ENCODE peak calls at places on chromosome 2, in nine cellular contexts. One of them, this sample, is unnamed.

GRCh38 chr2:36663851-36664715 is 32.4 kb upstream of the VIT start:
- DNase-seq in fibroblast of lung: peak; percentile 85
- DNase-seq in keratinocyte: peak; percentile 26
- DNase-seq in hepatocyte: peak; percentile 75
- DNase-seq in PC-3: peak; percentile 76
- DNase-seq in DND-41: peak; percentile 9
- DNase-seq in H1: no peak
- DNase-seq in astrocyte: peak; percentile 41
- DNase-seq in mammary epithelial cell: peak; percentile 49
- DNase-seq in this sample: peak; percentile 88

GRCh38 chr2:12730265-12730664 is 13.5 kb downstream of the TRIB2 start:
- DNase-seq in fibroblast of lung: no peak
- DNase-seq in keratinocyte: no peak
- DNase-seq in hepatocyte: no peak
- DNase-seq in PC-3: no peak
- DNase-seq in DND-41: no peak
- DNase-seq in H1: no peak
- DNase-seq in astrocyte: no peak
- DNase-seq in mammary epithelial cell: no peak
- DNase-seq in this sample: no peak

GRCh38 chr2:40341198-40341597 is 110.7 kb downstream of the SLC8A1 start:
- DNase-seq in fibroblast of lung: no peak
- DNase-seq in keratinocyte: no peak
- DNase-seq in hepatocyte: no peak
- DNase-seq in PC-3: peak; percentile 16
- DNase-seq in DND-41: no peak
- DNase-seq in H1: no peak
- DNase-seq in astrocyte: no peak
- DNase-seq in mammary epithelial cell: no peak
- DNase-seq in this sample: no peak

GRCh38 chr2:225040862-225041209 is 1.4 kb downstream of the DOCK10 start:
- DNase-seq in fibroblast of lung: peak; percentile 22
- DNase-seq in keratinocyte: no peak
- DNase-seq in hepatocyte: no peak
- DNase-seq in PC-3: peak; percentile 13
- DNase-seq in DND-41: peak; percentile 18
- DNase-seq in H1: no peak
- DNase-seq in astrocyte: no peak
- DNase-seq in mammary epithelial cell: no peak
- DNase-seq in this sample: peak; percentile 3

GRCh38 chr2:3951131-3951954 is 248.0 kb downstream of the DCDC2C start:
- DNase-seq in fibroblast of lung: no peak
- DNase-seq in keratinocyte: no peak
- DNase-seq in hepatocyte: no peak
- DNase-seq in PC-3: no peak
- DNase-seq in DND-41: no peak
- DNase-seq in H1: no peak
- DNase-seq in astrocyte: no peak
- DNase-seq in mammary epithelial cell: no peak
- DNase-seq in this sample: no peak

GRCh38 chr2:55025082-55025481 is 25.2 kb downstream of the RTN4 start:
- DNase-seq in fibroblast of lung: no peak
- DNase-seq in keratinocyte: no peak
- DNase-seq in hepatocyte: no peak
- DNase-seq in PC-3: no peak
- DNase-seq in DND-41: no peak
- DNase-seq in H1: no peak
- DNase-seq in astrocyte: no peak
- DNase-seq in mammary epithelial cell: no peak
- DNase-seq in this sample: no peak

GRCh38 chr2:222952204-222952603 is 91.4 kb downstream of the ACSL3 start:
- DNase-seq in fibroblast of lung: no peak
- DNase-seq in keratinocyte: no peak
- DNase-seq in hepatocyte: no peak
- DNase-seq in PC-3: no peak
- DNase-seq in DND-41: no peak
- DNase-seq in H1: no peak
- DNase-seq in astrocyte: no peak
- DNase-seq in mammary epithelial cell: no peak
- DNase-seq in this sample: no peak

GRCh38 chr2:186695081-186695756 is 1.4 kb downstream of the FAM171B start:
- DNase-seq in fibroblast of lung: peak; percentile 66
- DNase-seq in keratinocyte: no peak
- DNase-seq in hepatocyte: no peak
- DNase-seq in PC-3: peak; percentile 7
- DNase-seq in DND-41: no peak
- DNase-seq in H1: no peak
- DNase-seq in astrocyte: peak; percentile 67
- DNase-seq in mammary epithelial cell: peak; percentile 51
- DNase-seq in this sample: no peak

GRCh38 chr2:188378551-188378950 is 86.9 kb downstream of the GULP1 start:
- DNase-seq in fibroblast of lung: peak; percentile 15
- DNase-seq in keratinocyte: no peak
- DNase-seq in hepatocyte: no peak
- DNase-seq in PC-3: no peak
- DNase-seq in DND-41: no peak
- DNase-seq in H1: no peak
- DNase-seq in astrocyte: no peak
- DNase-seq in mammary epithelial cell: no peak
- DNase-seq in this sample: no peak

DNA sequence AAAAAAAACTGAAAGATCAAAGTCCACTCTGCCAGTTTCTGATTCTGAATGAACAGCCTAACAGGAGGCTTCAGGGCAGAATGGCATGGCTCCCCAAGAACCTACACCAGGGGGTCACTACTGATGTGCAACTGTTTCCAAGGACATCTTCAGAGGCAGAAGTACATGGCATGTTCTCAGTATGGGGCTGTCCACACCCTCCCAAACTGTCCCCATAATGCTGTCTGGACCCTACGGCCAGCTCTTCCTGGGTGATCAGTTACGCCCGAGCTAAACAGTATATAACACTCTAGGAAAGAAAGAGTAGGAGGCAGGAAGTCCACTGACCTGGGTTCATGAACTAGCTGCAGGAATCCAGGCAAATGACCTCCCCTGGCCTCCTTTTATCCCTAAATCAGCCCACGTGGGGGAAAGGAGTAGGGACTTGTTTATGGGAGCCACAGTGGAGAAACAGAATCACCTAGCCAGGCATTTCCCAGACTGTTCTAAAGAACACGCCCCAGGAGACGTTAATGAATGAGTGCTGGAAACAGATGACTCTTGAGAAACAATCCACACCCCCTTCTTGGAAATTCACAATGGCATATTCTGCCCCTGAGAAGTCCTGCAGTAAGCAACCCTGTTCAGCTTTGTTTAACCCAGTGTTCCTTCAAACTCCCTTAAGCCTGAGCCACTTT is 2.5 kb downstream of the TMBIM1 start:
- DNase-seq in fibroblast of lung: peak; percentile 55
- DNase-seq in keratinocyte: no peak
- DNase-seq in hepatocyte: peak; percentile 78
- DNase-seq in PC-3: no peak
- DNase-seq in DND-41: no peak
- DNase-seq in H1: no peak
- DNase-seq in astrocyte: peak; percentile 59
- DNase-seq in mammary epithelial cell: peak; percentile 88
- DNase-seq in this sample: no peak
- H3K4me1 ChIP-seq in fibroblast of lung: peaks cover 35% of the 10 kb centered on the region
- H3K4me1 ChIP-seq in keratinocyte: peaks cover 74% of the 10 kb centered on the region
- H3K4me1 ChIP-seq in hepatocyte: peaks cover 72% of the 10 kb centered on the region
- H3K4me1 ChIP-seq in PC-3: peaks cover 66% of the 10 kb centered on the region
- H3K4me1 ChIP-seq in DND-41: peaks cover 22% of the 10 kb centered on the region
- H3K4me1 ChIP-seq in H1: peaks cover 8% of the 10 kb centered on the region
- H3K4me1 ChIP-seq in astrocyte: peaks cover 56% of the 10 kb centered on the region
- H3K4me1 ChIP-seq in mammary epithelial cell: peaks cover 71% of the 10 kb centered on the region
- H3K4me1 ChIP-seq in this sample: peaks cover 38% of the 10 kb centered on the region

GRCh38 chr2:110983130-110983529 is 137.6 kb upstream of the BCL2L11 start:
- DNase-seq in fibroblast of lung: peak; percentile 60
- DNase-seq in keratinocyte: no peak
- DNase-seq in hepatocyte: no peak
- DNase-seq in PC-3: no peak
- DNase-seq in DND-41: no peak
- DNase-seq in H1: no peak
- DNase-seq in astrocyte: no peak
- DNase-seq in mammary epithelial cell: no peak
- DNase-seq in this sample: no peak

GRCh38 chr2:110979834-110980612 is 140.7 kb upstream of the BCL2L11 start:
- DNase-seq in fibroblast of lung: no peak
- DNase-seq in keratinocyte: no peak
- DNase-seq in hepatocyte: no peak
- DNase-seq in PC-3: peak; percentile 38
- DNase-seq in DND-41: no peak
- DNase-seq in H1: no peak
- DNase-seq in astrocyte: no peak
- DNase-seq in mammary epithelial cell: no peak
- DNase-seq in this sample: no peak

GRCh38 chr2:110978148-110978547 is 142.6 kb upstream of the BCL2L11 start:
- DNase-seq in fibroblast of lung: no peak
- DNase-seq in keratinocyte: no peak
- DNase-seq in hepatocyte: no peak
- DNase-seq in PC-3: no peak
- DNase-seq in DND-41: no peak
- DNase-seq in H1: no peak
- DNase-seq in astrocyte: no peak
- DNase-seq in mammary epithelial cell: no peak
- DNase-seq in this sample: no peak

GRCh38 chr2:110978871-110979833 is 141.6 kb upstream of the BCL2L11 start:
- DNase-seq in fibroblast of lung: no peak
- DNase-seq in keratinocyte: no peak
- DNase-seq in hepatocyte: no peak
- DNase-seq in PC-3: no peak
- DNase-seq in DND-41: no peak
- DNase-seq in H1: no peak
- DNase-seq in astrocyte: no peak
- DNase-seq in mammary epithelial cell: no peak
- DNase-seq in this sample: no peak

GRCh38 chr2:110980613-110981062 is 140.1 kb upstream of the BCL2L11 start:
- DNase-seq in fibroblast of lung: no peak
- DNase-seq in keratinocyte: no peak
- DNase-seq in hepatocyte: no peak
- DNase-seq in PC-3: no peak
- DNase-seq in DND-41: peak; percentile 31
- DNase-seq in H1: no peak
- DNase-seq in astrocyte: no peak
- DNase-seq in mammary epithelial cell: no peak
- DNase-seq in this sample: no peak
- H3K27ac ChIP-seq in fibroblast of lung: no peak overlapping the region
- H3K27ac ChIP-seq in keratinocyte: no peak overlapping the region
- H3K27ac ChIP-seq in hepatocyte: no peak overlapping the region
- H3K27ac ChIP-seq in PC-3: no peak overlapping the region
- H3K27ac ChIP-seq in DND-41: no peak overlapping the region
- H3K27ac ChIP-seq in H1: no peak overlapping the region
- H3K27ac ChIP-seq in astrocyte: no peak overlapping the region
- H3K27ac ChIP-seq in mammary epithelial cell: no peak overlapping the region
- H3K27ac ChIP-seq in this sample: no peak overlapping the region

DNA sequence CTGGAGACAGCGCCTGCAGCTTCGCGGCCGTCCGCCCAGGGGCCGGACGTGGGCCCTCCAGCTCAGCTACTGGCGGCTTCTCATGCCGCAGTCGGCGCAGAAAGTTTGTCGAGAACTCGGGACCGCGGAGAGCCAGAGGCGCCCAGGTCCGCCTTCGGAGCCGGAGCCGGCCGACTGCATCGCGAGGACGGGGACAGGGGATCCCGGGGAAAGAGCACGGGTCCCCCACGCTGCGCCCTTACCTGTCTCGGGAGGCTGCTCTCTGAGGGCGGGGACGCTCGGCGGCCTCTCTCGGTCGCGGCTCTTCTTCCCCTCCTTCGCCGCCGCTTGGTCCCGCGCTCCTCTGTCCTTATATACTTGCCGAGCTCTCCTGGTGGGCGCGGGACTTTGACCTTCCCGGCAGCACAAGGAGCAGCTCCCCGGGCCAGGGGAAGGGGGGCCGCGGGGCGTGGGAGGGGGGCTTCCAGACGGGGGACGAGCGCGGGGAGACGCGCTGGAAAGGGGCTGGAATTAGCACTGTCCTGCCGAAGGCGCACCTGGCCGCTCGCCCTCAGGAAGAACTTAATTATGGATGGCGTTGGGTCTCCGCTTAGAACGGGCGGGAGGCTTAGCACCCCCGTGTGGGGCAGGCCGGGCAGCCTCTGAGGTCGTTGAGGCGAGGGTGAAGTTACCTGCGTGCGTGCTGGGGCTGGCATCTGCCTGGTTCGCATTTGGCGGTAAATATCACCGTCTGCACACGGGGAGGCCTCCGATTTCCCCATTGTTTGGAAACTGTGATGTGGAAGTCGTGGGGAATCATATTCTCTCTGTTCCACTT is at the start of gene POMC:
- DNase-seq in fibroblast of lung: peak; percentile 25
- DNase-seq in keratinocyte: no peak
- DNase-seq in hepatocyte: peak; percentile 58
- DNase-seq in PC-3: no peak
- DNase-seq in DND-41: no peak
- DNase-seq in H1: no peak
- DNase-seq in astrocyte: peak; percentile 31
- DNase-seq in mammary epithelial cell: peak; percentile 3
- DNase-seq in this sample: peak; percentile 23
- TF ChIP-seq EZH2 in fibroblast of lung: peak; percentile 82
- TF ChIP-seq EZH2 in keratinocyte: peak; percentile 38
- TF ChIP-seq EZH2 in hepatocyte: peak; percentile 67
- TF ChIP-seq EZH2 in PC-3: no peak
- TF ChIP-seq EZH2 in DND-41: no peak
- TF ChIP-seq EZH2 in H1: peak; percentile 70
- TF ChIP-seq EZH2 in astrocyte: peak; percentile 81
- TF ChIP-seq EZH2 in mammary epithelial cell: peak; percentile 60
- TF ChIP-seq EZH2 in this sample: peak; percentile 79

GRCh38 chr2:160287476-160287875 is 87.4 kb upstream of the ITGB6 start:
- DNase-seq in fibroblast of lung: peak; percentile 87
- DNase-seq in keratinocyte: no peak
- DNase-seq in hepatocyte: no peak
- DNase-seq in PC-3: no peak
- DNase-seq in DND-41: no peak
- DNase-seq in H1: no peak
- DNase-seq in astrocyte: no peak
- DNase-seq in mammary epithelial cell: no peak
- DNase-seq in this sample: no peak

GRCh38 chr2:160288324-160288723 is 88.3 kb upstream of the ITGB6 start:
- DNase-seq in fibroblast of lung: no peak
- DNase-seq in keratinocyte: no peak
- DNase-seq in hepatocyte: no peak
- DNase-seq in PC-3: no peak
- DNase-seq in DND-41: no peak
- DNase-seq in H1: no peak
- DNase-seq in astrocyte: no peak
- DNase-seq in mammary epithelial cell: peak; percentile 76
- DNase-seq in this sample: no peak

GRCh38 chr2:160291382-160291781 is 91.3 kb upstream of the ITGB6 start:
- DNase-seq in fibroblast of lung: no peak
- DNase-seq in keratinocyte: no peak
- DNase-seq in hepatocyte: no peak
- DNase-seq in PC-3: no peak
- DNase-seq in DND-41: no peak
- DNase-seq in H1: no peak
- DNase-seq in astrocyte: no peak
- DNase-seq in mammary epithelial cell: no peak
- DNase-seq in this sample: no peak

GRCh38 chr2:160290590-160290989 is 90.5 kb upstream of the ITGB6 start:
- DNase-seq in fibroblast of lung: no peak
- DNase-seq in keratinocyte: no peak
- DNase-seq in hepatocyte: no peak
- DNase-seq in PC-3: no peak
- DNase-seq in DND-41: no peak
- DNase-seq in H1: no peak
- DNase-seq in astrocyte: no peak
- DNase-seq in mammary epithelial cell: no peak
- DNase-seq in this sample: no peak

GRCh38 chr2:160289803-160290202 is 89.7 kb upstream of the ITGB6 start:
- DNase-seq in fibroblast of lung: peak; percentile 52
- DNase-seq in keratinocyte: no peak
- DNase-seq in hepatocyte: no peak
- DNase-seq in PC-3: no peak
- DNase-seq in DND-41: no peak
- DNase-seq in H1: no peak
- DNase-seq in astrocyte: no peak
- DNase-seq in mammary epithelial cell: no peak
- DNase-seq in this sample: no peak
- H3K4me1 ChIP-seq in fibroblast of lung: peaks cover 33% of the 10 kb centered on the region
- H3K4me1 ChIP-seq in keratinocyte: peaks cover 41% of the 10 kb centered on the region
- H3K4me1 ChIP-seq in hepatocyte: peaks cover 18% of the 10 kb centered on the region
- H3K4me1 ChIP-seq in PC-3: peaks cover 17% of the 10 kb centered on the region
- H3K4me1 ChIP-seq in DND-41: no peaks in the 10 kb centered on the region
- H3K4me1 ChIP-seq in H1: no peaks in the 10 kb centered on the region
- H3K4me1 ChIP-seq in astrocyte: peaks cover 22% of the 10 kb centered on the region
- H3K4me1 ChIP-seq in mammary epithelial cell: peaks cover 35% of the 10 kb centered on the region
- H3K4me1 ChIP-seq in this sample: peaks cover 35% of the 10 kb centered on the region